ENCODE peak calls at places on chromosomes 5 and 9, in five cellular contexts. C is B cell, U is Calu3, P is heart right ventricle, R is mammary epithelial cell. V is an unnamed sample.

GRCh38 chr5:79259810-79260209 is 23.9 kb downstream of the JMY start:
- DNase-seq in P (no peak), R (no peak), U (no peak), C (no peak), V (no peak)

GRCh38 chr5:88837817-88838216 is 45.2 kb downstream of the MEF2C start:
- DNase-seq in R (no peak), P (no peak), U (no peak), C (no peak), V (no peak)

GRCh38 chr9:121699271-121700164 is 48.1 kb downstream of the DAB2IP start:
- DNase-seq in C (peak), P (peak), U (peak), R (peak), V (peak)

GRCh38 chr5:113038714-113039113 is 62.1 kb downstream of the DCP2 start:
- DNase-seq in R (peak), C (no peak), P (no peak), U (no peak), V (no peak)

GRCh38 chr9:125121156-125121555 is 22.2 kb downstream of the SCAI start:
- DNase-seq in U (no peak), P (no peak), C (no peak), R (peak), V (no peak)

GRCh38 chr9:70003786-70004185 is 39.9 kb upstream of the MAMDC2 start:
- DNase-seq in P (no peak), R (peak), C (no peak), U (no peak), V (no peak)

GRCh38 chr5:68027519-68027918 is 188.0 kb upstream of the PIK3R1 start:
- DNase-seq in P (no peak), C (no peak), U (no peak), R (no peak), V (no peak)

GRCh38 chr5:92552206-92553160 is 1028.5 kb downstream of the NR2F1-AS1 start:
- DNase-seq in P (no peak), C (no peak), U (peak), R (peak), V (no peak)

GRCh38 chr9:91191443-91192378 is 170.0 kb downstream of the AUH start:
- DNase-seq in U (no peak), R (no peak), C (no peak), P (no peak), V (no peak)

GRCh38 chr5:14597080-14597479 is 15.5 kb downstream of the OTULINL start:
- DNase-seq in C (no peak), R (no peak), U (no peak), P (no peak), V (no peak)

GRCh38 chr9:32854271-32854670 is 70.9 kb downstream of the TMEM215 start:
- DNase-seq in P (no peak), C (no peak), R (no peak), U (no peak), V (no peak)

DNA sequence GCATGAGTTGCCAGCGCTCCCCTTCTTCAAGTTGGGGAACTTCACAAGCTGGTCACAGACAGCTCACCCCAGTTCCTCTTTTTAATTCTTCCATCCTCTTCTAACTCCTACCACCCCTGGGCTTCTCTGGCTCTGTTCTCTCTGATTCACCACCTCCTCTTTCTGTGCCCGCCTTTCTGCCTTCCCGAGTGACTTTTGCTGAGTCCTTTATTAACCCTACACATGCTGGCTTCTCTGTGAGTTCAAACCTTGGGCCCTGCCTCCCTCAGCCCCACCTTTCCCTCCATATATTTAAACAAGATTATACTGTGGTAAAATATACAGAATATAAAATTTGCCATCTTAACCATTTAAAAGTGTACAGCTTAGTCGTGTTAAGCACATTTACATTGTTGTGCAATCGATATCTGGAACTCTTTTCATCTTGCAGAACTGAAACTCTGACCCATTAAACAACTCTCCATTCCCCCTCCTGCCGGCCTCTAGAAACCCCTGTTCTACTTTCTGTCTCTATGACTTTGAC is 32.0 kb downstream of the SLC46A2 start:
- DNase-seq in R (peak), C (peak), U (no peak), P (no peak), V (no peak)
- TF ChIP-seq CTCF in R (no peak), C (peak), U (no peak), P (no peak), V (no peak)

DNA sequence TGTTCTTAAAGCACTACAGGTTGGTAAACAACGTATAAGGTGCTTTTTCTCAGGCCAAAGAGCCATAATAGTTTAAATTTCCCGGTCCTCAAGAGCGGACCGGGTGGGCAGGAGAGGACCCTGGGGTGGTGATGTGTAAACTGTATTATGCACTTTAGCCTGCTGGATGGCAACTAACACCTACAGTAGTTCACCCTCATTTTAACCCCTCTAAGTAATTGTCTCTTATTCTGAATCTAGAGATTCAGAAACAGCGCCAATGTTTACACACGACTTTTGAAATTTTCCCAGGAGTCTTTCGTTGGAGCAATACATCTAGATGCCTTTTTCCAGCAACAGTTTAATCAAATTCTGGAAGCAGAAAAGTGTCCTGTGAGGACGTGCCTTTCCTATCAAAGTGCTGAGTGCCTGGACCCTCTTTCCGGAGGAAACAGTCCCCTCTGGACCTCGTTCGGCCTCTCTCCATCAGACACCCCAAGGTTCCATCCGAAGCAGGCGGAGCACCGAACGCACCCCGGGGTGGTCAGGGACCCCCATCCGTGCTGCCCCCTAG is 676 bp upstream of the OCLN start:
- DNase-seq in C (peak), U (no peak), P (no peak), R (no peak), V (no peak)
- TF ChIP-seq CTCF in C (no peak), U (no peak), P (no peak), R (no peak), V (no peak)

GRCh38 chr5:179065703-179066102 is 5.5 kb downstream of the ZNF354C start:
- DNase-seq in P (no peak), C (no peak), U (no peak), R (no peak), V (no peak)

GRCh38 chr5:179055436-179055835 is 4.7 kb upstream of the ZNF354C start:
- DNase-seq in U (no peak), P (no peak), C (no peak), R (no peak), V (no peak)

GRCh38 chr5:179060116-179061008 is at the start of gene ZNF354C:
- DNase-seq in P (peak), C (peak), R (peak), U (peak), V (peak)

DNA sequence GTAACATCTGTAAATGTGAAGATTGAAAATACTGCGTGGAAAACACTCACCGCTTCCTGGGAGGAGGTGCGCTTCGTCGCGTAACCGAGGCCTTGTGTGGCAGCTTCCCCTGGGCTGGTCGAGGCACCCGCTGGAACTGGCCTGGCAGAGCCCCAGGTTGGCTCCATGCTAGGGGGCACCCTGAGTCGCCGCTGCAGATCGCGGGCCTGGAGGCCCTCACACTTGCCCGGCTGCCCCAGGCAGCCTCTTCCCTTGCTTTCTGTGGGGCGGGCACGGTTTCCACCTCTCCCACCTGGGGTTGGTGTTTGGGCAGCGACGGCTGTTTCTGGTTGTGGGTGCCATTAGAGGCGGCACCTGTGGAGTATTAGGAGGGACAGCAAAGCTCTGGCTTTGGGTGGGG is 852 bp downstream of the ZNF354C start:
- DNase-seq in R (no peak), U (no peak), P (no peak), C (no peak), V (no peak)
- TF ChIP-seq CTCF in R (no peak), U (no peak), P (no peak), C (no peak), V (no peak)

GRCh38 chr5:8213701-8214240 is 344.8 kb downstream of the MTRR start:
- DNase-seq in P (no peak), U (no peak), R (no peak), C (no peak), V (no peak)

GRCh38 chr5:8216921-8217320 is 348.0 kb downstream of the MTRR start:
- DNase-seq in P (no peak), U (no peak), C (no peak), R (no peak), V (no peak)
- TF ChIP-seq CTCF in P (no peak), U (no peak), C (no peak), R (no peak), V (no peak)

V was measured in neural crest cell.